ENCODE peak calls at places on chromosomes 16 and 17, in four cellular contexts. Z, I, M and X are unnamed samples.

GRCh38 chr17:76834889-76835288 is 33.3 kb upstream of the MGAT5B start:
- DNase-seq in Z (no peak), I (no peak), M (no peak), X (no peak)

GRCh38 chr16:81315271-81316175 is 761 bp downstream of the GAN start:
- DNase-seq in Z (peak), I (no peak), M (peak), X (peak)

GRCh38 chr17:2405247-2405926 is 4.5 kb upstream of the MNT start:
- DNase-seq in Z (peak), I (no peak), M (no peak), X (no peak)

GRCh38 chr17:76670020-76670707 is 26.6 kb upstream of the ST6GALNAC1 start:
- DNase-seq in Z (no peak), I (no peak), M (no peak), X (no peak)

GRCh38 chr16:72554935-72555334 is 383.0 kb upstream of the PMFBP1 start:
- DNase-seq in Z (peak), I (no peak), M (no peak), X (peak)

GRCh38 chr17:378068-378467 is 25.5 kb upstream of the RPH3AL start:
- DNase-seq in Z (no peak), I (no peak), M (no peak), X (peak)

GRCh38 chr17:58337600-58338453 is 9.2 kb upstream of the TSPOAP1 start:
- DNase-seq in Z (peak), I (peak), M (peak), X (peak)

GRCh38 chr17:19244796-19245195 is 7.6 kb downstream of the EPN2 start:
- DNase-seq in Z (no peak), I (no peak), M (no peak), X (no peak)

DNA sequence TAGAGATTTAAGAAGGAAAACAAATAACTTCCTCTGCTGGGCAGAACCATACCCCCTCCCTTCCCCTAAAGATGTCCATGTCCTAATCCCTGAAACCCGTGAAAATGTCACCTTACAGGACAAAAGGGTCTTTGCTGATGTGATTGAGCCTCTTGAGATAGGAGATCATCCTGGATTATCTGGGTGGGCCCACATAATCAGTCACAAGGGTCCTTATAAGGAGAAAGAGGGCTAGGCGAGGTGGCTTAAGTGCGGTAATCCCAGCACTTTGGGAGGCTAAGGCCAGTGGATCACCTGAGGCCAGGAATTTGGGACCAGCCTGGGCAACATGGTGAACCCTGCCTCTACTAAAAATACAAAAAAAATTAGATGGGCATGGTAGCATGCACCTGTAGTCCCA is 12.0 kb upstream of the SLC39A11 start:
- DNase-seq in Z (no peak), I (no peak), M (no peak), X (no peak)
- H4K5ac ChIP-seq in Z (no peak), I (no peak), M (no peak), X (no peak)

GRCh38 chr17:6071528-6072065 is 1.4 kb downstream of the WSCD1 start:
- DNase-seq in Z (no peak), I (no peak), M (no peak), X (no peak)

GRCh38 chr17:6069611-6070279 is 434 bp upstream of the WSCD1 start:
- DNase-seq in Z (no peak), I (no peak), M (peak), X (no peak)

GRCh38 chr17:6070895-6071511 is 824 bp downstream of the WSCD1 start:
- DNase-seq in Z (no peak), I (no peak), M (peak), X (peak)

GRCh38 chr17:6072157-6072556 is 2.0 kb downstream of the WSCD1 start:
- DNase-seq in Z (no peak), I (no peak), M (no peak), X (no peak)

GRCh38 chr17:6070280-6070894 is at the start of gene WSCD1:
- DNase-seq in Z (no peak), I (no peak), M (peak), X (no peak)
- H4K5ac ChIP-seq in Z (no peak), I (no peak), M (no peak), X (no peak)

GRCh38 chr16:2180461-2180860 is 15.9 kb downstream of the CASKIN1 start:
- DNase-seq in Z (no peak), I (no peak), M (no peak), X (no peak)
- H4K5ac ChIP-seq in Z (no peak), I (no peak), M (no peak), X (no peak)

GRCh38 chr17:14086189-14086588 is 16.9 kb downstream of the COX10 start:
- DNase-seq in Z (no peak), I (no peak), M (no peak), X (no peak)
- H4K5ac ChIP-seq in Z (no peak), I (no peak), M (no peak), X (no peak)

GRCh38 chr17:79944251-79944812 is 91.3 kb downstream of the TBC1D16 start:
- DNase-seq in Z (no peak), I (peak), M (no peak), X (no peak)
- H4K5ac ChIP-seq in Z (no peak), I (no peak), M (no peak), X (no peak)

DNA sequence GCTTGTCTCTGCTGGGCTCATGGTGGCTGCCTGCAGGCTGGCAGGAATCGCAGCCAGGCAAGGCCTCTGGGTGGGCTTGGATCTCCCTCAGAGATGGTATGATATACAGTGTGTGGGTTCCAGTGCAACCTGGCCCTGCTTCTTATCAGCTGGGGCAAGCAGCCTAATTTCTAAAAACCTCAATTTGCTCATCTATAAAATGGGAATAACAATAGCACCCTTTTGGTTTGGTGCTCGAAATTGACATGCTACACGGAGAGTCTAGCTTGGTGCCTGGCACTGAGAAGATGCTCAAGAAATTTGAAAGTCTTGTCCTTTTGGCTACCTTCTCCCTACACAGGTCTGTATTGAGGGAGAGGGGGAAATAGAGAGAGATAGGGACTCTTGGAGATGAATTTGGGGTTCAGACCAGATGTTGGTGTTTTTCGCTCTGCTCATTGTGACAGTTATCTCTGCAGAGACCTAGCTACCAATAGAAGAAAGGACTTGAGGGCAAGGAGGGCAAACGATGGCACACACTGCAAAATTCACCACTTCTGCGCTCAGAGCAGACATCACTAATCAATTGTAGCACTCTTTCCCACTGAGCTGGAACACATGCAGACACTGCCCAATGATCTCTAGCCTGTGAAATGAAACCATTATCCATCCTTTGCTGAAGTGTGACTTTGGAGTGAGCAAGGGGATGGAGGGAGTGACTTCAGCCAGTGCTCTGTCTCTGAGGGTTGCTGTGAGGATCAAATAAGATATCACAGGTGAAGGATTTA is 15.6 kb downstream of the BEAN1 start:
- DNase-seq in Z (no peak), I (no peak), M (no peak), X (no peak)
- H4K5ac ChIP-seq in Z (no peak), I (no peak), M (no peak), X (no peak)

DNA sequence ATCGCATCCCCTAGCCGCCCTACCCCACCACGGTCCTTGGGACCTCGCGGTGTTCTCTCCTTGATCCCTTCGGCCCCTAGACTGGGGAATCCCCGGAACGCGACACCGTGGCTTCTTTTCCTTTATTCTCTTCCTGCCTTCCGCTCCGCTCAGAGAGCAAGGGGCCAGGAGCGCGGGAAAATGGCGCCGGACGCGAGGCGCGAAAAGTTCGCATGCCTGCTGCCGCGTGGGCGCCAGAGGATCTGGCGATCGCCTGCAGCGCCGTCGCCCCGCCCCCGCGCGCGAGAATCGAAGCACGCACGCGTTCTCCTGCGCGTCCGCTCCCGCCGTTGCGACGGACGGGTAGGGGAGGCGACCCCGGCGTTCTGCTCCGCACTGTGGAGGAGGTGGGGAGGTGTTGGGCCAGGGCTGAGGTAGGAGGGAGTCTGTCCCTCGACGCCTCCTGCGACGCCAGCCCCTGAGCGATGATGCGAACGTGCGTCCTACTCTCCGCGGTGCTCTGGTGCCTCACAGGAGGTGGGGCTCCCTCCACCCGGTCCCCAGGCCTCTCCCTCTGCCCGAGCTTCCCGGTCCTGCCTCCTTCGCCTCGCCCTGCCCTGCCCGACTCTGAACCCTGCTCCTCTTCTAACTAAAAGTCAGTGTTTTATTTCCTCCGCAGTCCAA is at the start of gene ZPBP2:
- DNase-seq in Z (no peak), I (peak), M (no peak), X (no peak)
- H4K5ac ChIP-seq in Z (no peak), I (no peak), M (no peak), X (no peak)

GRCh38 chr17:55677449-55677848 is 45.2 kb downstream of the TMEM100 start:
- DNase-seq in Z (no peak), I (no peak), M (no peak), X (no peak)
- H4K5ac ChIP-seq in Z (no peak), I (no peak), M (no peak), X (no peak)

GRCh38 chr17:73798111-73798748 is 154.0 kb upstream of the SDK2 start:
- DNase-seq in Z (peak), I (no peak), M (no peak), X (no peak)

GRCh38 chr17:73800893-73801292 is 156.6 kb upstream of the SDK2 start:
- DNase-seq in Z (no peak), I (no peak), M (no peak), X (no peak)

GRCh38 chr17:73797594-73798110 is 153.4 kb upstream of the SDK2 start:
- DNase-seq in Z (no peak), I (no peak), M (no peak), X (no peak)

GRCh38 chr17:73799781-73800627 is 155.8 kb upstream of the SDK2 start:
- DNase-seq in Z (no peak), I (no peak), M (no peak), X (no peak)

DNA sequence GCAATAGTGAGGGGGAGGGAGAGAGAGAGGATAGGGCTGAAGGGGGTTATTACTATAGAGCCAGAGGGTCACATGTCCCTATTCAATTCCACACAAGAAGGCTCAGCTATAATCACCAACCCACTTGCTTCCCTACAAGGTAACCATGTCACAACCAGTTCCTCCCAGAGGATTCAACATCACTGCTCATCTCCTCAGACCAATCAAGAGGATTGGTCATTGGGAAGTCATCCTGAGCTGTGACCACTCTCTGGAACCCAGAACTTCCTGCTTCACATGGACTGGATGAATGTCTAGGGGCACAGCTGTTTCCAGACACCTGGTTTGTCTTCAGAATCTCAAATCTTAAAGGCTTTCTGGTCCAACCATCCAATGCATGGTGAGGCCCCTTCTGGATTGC is 154.8 kb upstream of the SDK2 start:
- DNase-seq in Z (no peak), I (no peak), M (no peak), X (no peak)
- H4K5ac ChIP-seq in Z (no peak), I (no peak), M (no peak), X (no peak)

GRCh38 chr17:20703781-20704180 is 124.3 kb downstream of the CDRT15L2 start:
- DNase-seq in Z (no peak), I (no peak), M (no peak), X (peak)
- H4K5ac ChIP-seq in Z (no peak), I (no peak), M (no peak), X (no peak)